ENCODE peak calls at places on chromosome 1, in five cellular contexts. L is 8988T, R is GM20000, J is memory B cell, S is uterus. W is an unnamed sample.

GRCh38 chr1:70675737-70676156 is 264.7 kb downstream of the CTH start:
- DNase-seq in J (no peak), L (no peak), S (no peak), R (no peak), W (no peak)

GRCh38 chr1:109803901-109804331 is 40.2 kb upstream of the EPS8L3 start:
- DNase-seq in J (no peak), R (no peak), S (no peak), L (no peak), W (no peak)

GRCh38 chr1:147647796-147648633 is 22.3 kb downstream of the ACP6 start:
- DNase-seq in L (no peak), J (no peak), S (no peak), R (no peak), W (no peak)

GRCh38 chr1:29317916-29318530 is 81.7 kb downstream of the PTPRU start:
- DNase-seq in R (no peak), L (no peak), S (no peak), J (no peak), W (no peak)

GRCh38 chr1:229993060-229993459 is 74.0 kb upstream of the GALNT2 start:
- DNase-seq in L (no peak), S (no peak), R (no peak), J (no peak), W (no peak)

GRCh38 chr1:153352523-153352922 is 3.9 kb upstream of the PGLYRP4 start:
- DNase-seq in L (no peak), S (peak), R (peak), J (peak), W (peak)

GRCh38 chr1:21843996-21844395 is 31.9 kb downstream of the LDLRAD2 start:
- DNase-seq in L (no peak), S (no peak), J (no peak), R (no peak), W (no peak)

GRCh38 chr1:27428316-27429028 is 36.0 kb downstream of the GPR3 start:
- DNase-seq in R (no peak), S (no peak), J (no peak), L (no peak), W (no peak)

GRCh38 chr1:169363046-169363756 is 4.4 kb downstream of the NME7 start:
- DNase-seq in R (peak), L (no peak), S (no peak), J (no peak), W (no peak)

GRCh38 chr1:41513388-41513745 is 28.9 kb upstream of the EDN2 start:
- DNase-seq in J (no peak), R (no peak), S (no peak), L (peak), W (no peak)

GRCh38 chr1:6785318-6785712 is at the start of gene CAMTA1:
- DNase-seq in J (peak), S (no peak), L (no peak), R (no peak), W (no peak)

GRCh38 chr1:226820935-226821718 is 49.3 kb upstream of the PSEN2 start:
- DNase-seq in L (peak), R (no peak), S (peak), J (no peak), W (no peak)

W was measured in globus pallidus.